ENCODE peak calls at places on chromosomes 1 and 21, in seven cellular contexts. One of them, this sample, is unnamed. For H3K9me3, the result is how much of the 10 kb centered on the place peaks cover.

GRCh38 chr1:98939471-98939870 is 65.2 kb downstream of the PLPPR5 start:
- DNase-seq in body of pancreas: no peak
- DNase-seq in transverse colon: no peak
- DNase-seq in stomach: no peak
- DNase-seq in ovary: no peak
- DNase-seq in tibial nerve: no peak
- DNase-seq in prostate gland: no peak
- DNase-seq in this sample: no peak

GRCh38 chr1:110196917-110197782 is 13.0 kb upstream of the KCNC4 start:
- DNase-seq in body of pancreas: peak
- DNase-seq in transverse colon: no peak
- DNase-seq in stomach: peak
- DNase-seq in ovary: no peak
- DNase-seq in tibial nerve: no peak
- DNase-seq in prostate gland: no peak
- DNase-seq in this sample: no peak

GRCh38 chr1:227942021-227942715 is 5.6 kb downstream of the WNT9A start:
- DNase-seq in body of pancreas: no peak
- DNase-seq in transverse colon: no peak
- DNase-seq in stomach: peak
- DNase-seq in ovary: peak
- DNase-seq in tibial nerve: peak
- DNase-seq in prostate gland: no peak
- DNase-seq in this sample: no peak

GRCh38 chr1:222582099-222582774 is 7.5 kb downstream of the TAF1A start:
- DNase-seq in body of pancreas: no peak
- DNase-seq in transverse colon: no peak
- DNase-seq in stomach: no peak
- DNase-seq in ovary: no peak
- DNase-seq in tibial nerve: no peak
- DNase-seq in prostate gland: no peak
- DNase-seq in this sample: no peak

GRCh38 chr21:41251961-41252642 is 64.5 kb upstream of the FAM3B start:
- DNase-seq in body of pancreas: no peak
- DNase-seq in transverse colon: no peak
- DNase-seq in stomach: no peak
- DNase-seq in ovary: no peak
- DNase-seq in tibial nerve: no peak
- DNase-seq in prostate gland: no peak
- DNase-seq in this sample: no peak

GRCh38 chr1:191152776-191153175 is 675.1 kb upstream of the BRINP3 start:
- DNase-seq in body of pancreas: no peak
- DNase-seq in transverse colon: no peak
- DNase-seq in stomach: no peak
- DNase-seq in ovary: no peak
- DNase-seq in tibial nerve: no peak
- DNase-seq in prostate gland: no peak
- DNase-seq in this sample: no peak

GRCh38 chr1:11504599-11504998 is 25.6 kb downstream of the DISP3 start:
- DNase-seq in body of pancreas: no peak
- DNase-seq in transverse colon: no peak
- DNase-seq in stomach: no peak
- DNase-seq in ovary: no peak
- DNase-seq in tibial nerve: no peak
- DNase-seq in prostate gland: no peak
- DNase-seq in this sample: no peak

GRCh38 chr1:183218039-183218618 is 32.1 kb downstream of the LAMC2 start:
- DNase-seq in body of pancreas: no peak
- DNase-seq in transverse colon: no peak
- DNase-seq in stomach: no peak
- DNase-seq in ovary: no peak
- DNase-seq in tibial nerve: no peak
- DNase-seq in prostate gland: no peak
- DNase-seq in this sample: no peak

GRCh38 chr1:199041173-199041914 is 402.5 kb downstream of the PTPRC start:
- DNase-seq in body of pancreas: no peak
- DNase-seq in transverse colon: no peak
- DNase-seq in stomach: no peak
- DNase-seq in ovary: no peak
- DNase-seq in tibial nerve: no peak
- DNase-seq in prostate gland: no peak
- DNase-seq in this sample: no peak

GRCh38 chr1:58922302-58923089 is 138.6 kb upstream of the JUN start:
- DNase-seq in body of pancreas: peak
- DNase-seq in transverse colon: peak
- DNase-seq in stomach: peak
- DNase-seq in ovary: peak
- DNase-seq in tibial nerve: peak
- DNase-seq in prostate gland: peak
- DNase-seq in this sample: no peak

GRCh38 chr1:198809247-198809646 is 170.4 kb downstream of the PTPRC start:
- DNase-seq in body of pancreas: no peak
- DNase-seq in transverse colon: no peak
- DNase-seq in stomach: no peak
- DNase-seq in ovary: no peak
- DNase-seq in tibial nerve: no peak
- DNase-seq in prostate gland: no peak
- DNase-seq in this sample: no peak

GRCh38 chr1:27752372-27752771 is 20.6 kb upstream of the STX12 start:
- DNase-seq in body of pancreas: no peak
- DNase-seq in transverse colon: no peak
- DNase-seq in stomach: no peak
- DNase-seq in ovary: no peak
- DNase-seq in tibial nerve: no peak
- DNase-seq in prostate gland: no peak
- DNase-seq in this sample: no peak

GRCh38 chr1:54380285-54380882 is 25.8 kb downstream of the SSBP3 start:
- DNase-seq in body of pancreas: no peak
- DNase-seq in transverse colon: no peak
- DNase-seq in stomach: no peak
- DNase-seq in ovary: no peak
- DNase-seq in tibial nerve: no peak
- DNase-seq in prostate gland: no peak
- DNase-seq in this sample: no peak

DNA sequence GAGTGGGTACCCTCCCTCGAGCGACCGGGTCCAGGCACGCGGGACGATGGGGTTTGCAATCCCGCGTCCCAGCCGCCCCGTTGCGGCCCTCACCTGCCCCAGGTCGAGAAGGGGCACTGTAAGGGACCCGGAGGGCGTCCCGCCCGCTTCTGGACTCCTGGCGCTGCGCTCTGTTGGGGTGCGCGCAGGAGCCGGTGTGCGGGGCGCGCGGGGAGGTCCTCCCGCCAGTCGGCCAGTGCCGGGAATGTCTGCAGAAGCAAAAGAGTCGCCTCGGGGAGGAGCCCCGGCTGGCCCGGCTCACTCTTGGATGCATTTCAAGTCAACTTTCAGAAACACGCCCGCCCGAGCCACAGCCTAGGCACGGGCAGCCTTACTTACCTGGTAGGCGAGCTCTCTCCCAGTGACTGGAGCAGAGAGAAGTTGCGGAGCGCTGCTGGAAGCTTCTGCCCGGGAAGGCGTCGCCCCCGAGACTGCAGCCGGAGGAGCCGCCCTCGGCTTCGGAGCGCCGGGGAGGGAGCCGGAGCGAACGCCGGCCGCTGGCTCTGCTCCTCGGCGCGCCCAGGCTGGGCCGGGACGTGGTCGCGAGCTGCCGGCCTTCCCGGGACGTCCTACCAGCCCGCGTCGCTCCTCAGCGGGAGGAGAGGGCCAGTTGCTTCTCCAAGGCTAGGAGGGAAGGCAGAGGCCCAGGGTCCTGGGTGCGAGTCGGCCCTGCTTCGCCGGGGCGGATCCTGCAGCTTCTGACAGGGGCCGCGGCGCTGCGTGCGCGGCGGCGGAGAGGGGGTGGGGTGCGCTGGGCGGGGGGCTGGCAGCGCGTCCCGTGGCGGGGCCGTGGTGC is at the start of gene LMX1A:
- DNase-seq in body of pancreas: no peak
- DNase-seq in transverse colon: peak
- DNase-seq in stomach: no peak
- DNase-seq in ovary: no peak
- DNase-seq in tibial nerve: peak
- DNase-seq in prostate gland: peak
- DNase-seq in this sample: no peak
- H3K9me3 ChIP-seq in body of pancreas: under half
- H3K9me3 ChIP-seq in transverse colon: under half
- H3K9me3 ChIP-seq in stomach: under half
- H3K9me3 ChIP-seq in ovary: under half
- H3K9me3 ChIP-seq in tibial nerve: under half
- H3K9me3 ChIP-seq in prostate gland: under half
- H3K9me3 ChIP-seq in this sample: under half

DNA sequence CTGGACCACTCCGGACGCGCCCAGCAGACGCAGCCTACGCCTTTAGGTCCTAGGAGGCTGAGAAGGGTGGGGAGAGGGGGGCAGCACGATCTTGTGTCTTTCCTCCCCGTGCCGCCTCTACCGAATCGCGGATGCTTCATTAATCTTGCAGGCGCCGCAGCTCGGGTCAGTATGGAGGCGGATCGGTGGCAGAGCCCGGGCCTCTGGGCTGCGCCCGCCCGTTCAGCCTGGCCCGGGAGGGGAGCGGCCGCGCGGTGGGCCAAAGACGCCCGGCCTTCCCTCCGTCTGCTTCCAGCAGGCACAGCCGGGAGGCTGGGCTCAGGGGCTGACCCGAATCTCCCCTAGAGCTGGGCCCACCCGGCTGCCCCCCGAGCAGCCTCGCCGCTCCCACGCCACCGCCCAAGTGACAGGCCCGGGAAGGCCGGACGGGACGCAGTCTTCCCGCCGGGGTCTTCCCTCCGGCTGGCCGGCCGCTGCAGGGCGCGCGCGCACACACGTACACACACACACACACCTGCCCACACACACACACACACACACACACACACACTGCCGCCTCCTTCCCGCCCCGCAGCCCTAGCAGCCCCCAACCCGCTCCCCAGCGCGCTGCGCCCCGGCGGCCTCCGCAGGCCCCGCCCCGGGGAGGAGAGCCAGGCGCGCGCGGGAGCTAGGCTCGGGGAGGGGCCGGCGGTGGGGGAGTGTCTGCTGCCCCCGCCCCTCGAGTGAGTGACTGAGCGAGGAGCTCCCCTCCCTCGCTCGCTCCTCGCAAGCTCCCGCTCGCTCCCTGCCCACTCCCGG is at the start of gene C1orf21:
- DNase-seq in body of pancreas: peak
- DNase-seq in transverse colon: peak
- DNase-seq in stomach: peak
- DNase-seq in ovary: peak
- DNase-seq in tibial nerve: peak
- DNase-seq in prostate gland: peak
- DNase-seq in this sample: peak
- TF ChIP-seq POLR2A in body of pancreas: peak
- TF ChIP-seq POLR2A in transverse colon: peak
- TF ChIP-seq POLR2A in stomach: no peak
- TF ChIP-seq POLR2A in ovary: peak
- TF ChIP-seq POLR2A in tibial nerve: peak
- TF ChIP-seq POLR2A in prostate gland: peak
- TF ChIP-seq POLR2A in this sample: no peak

GRCh38 chr1:238129677-238130076 is 239.0 kb upstream of the ZP4 start:
- DNase-seq in body of pancreas: no peak
- DNase-seq in transverse colon: no peak
- DNase-seq in stomach: no peak
- DNase-seq in ovary: no peak
- DNase-seq in tibial nerve: no peak
- DNase-seq in prostate gland: no peak
- DNase-seq in this sample: no peak
- H3K9me3 ChIP-seq in body of pancreas: under half
- H3K9me3 ChIP-seq in transverse colon: under half
- H3K9me3 ChIP-seq in stomach: under half
- H3K9me3 ChIP-seq in ovary: under half
- H3K9me3 ChIP-seq in tibial nerve: under half
- H3K9me3 ChIP-seq in prostate gland: under half
- H3K9me3 ChIP-seq in this sample: under half

DNA sequence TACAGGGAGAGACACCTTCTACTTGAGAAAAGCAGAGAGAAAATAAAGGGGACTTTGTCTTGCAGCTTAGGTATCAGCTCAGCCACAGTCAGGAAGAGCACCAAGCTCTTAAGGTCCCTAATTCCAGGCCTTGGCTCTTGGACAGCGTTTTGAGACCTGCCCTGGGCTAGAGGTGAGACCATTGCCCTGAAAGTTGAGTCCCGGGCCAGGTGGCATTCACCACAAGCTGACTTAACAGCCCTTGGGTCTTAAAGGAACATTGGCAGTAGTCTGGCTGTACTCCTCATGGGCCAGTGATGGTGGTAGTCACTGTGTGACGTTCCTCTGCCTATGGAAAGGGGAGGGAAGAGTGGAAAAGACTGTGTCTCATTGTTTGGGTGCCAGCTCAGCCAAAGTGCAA is 11.7 kb upstream of the TNNI3K start:
- DNase-seq in body of pancreas: no peak
- DNase-seq in transverse colon: no peak
- DNase-seq in stomach: no peak
- DNase-seq in ovary: no peak
- DNase-seq in tibial nerve: no peak
- DNase-seq in prostate gland: no peak
- DNase-seq in this sample: no peak
- TF ChIP-seq POLR2A in body of pancreas: no peak
- TF ChIP-seq POLR2A in transverse colon: no peak
- TF ChIP-seq POLR2A in stomach: no peak
- TF ChIP-seq POLR2A in ovary: no peak
- TF ChIP-seq POLR2A in tibial nerve: no peak
- TF ChIP-seq POLR2A in prostate gland: no peak
- TF ChIP-seq POLR2A in this sample: no peak

DNA sequence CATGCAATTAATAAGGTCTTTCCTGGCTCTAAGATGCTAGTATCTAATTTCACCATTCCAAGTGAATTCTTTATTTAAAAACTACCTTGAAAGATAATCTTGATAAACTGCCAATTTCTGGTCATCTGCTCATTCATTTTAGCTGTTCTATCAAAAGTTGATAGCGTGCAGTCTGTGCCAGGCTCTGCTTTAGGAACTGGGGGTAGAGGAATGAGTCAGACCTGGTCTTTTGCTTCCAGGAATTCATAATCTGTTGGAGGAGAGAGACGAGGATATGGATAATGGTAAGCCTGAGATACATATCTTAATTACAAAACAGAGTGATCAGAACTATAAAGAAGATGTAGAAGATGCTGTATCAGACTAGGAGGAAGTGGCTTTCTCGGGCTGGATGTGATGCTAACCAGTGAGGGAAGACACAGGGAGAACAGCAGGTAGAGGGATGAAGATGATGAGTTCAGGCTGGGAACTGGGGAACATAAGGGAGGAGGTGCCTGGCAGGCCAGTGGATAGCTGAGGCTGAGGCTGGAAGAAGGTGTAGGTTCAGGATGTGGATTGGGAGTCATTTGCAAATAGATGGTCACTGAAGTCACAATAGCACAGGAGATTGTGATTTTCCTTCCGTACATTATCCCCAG is 12.3 kb upstream of the PHC2 start:
- DNase-seq in body of pancreas: no peak
- DNase-seq in transverse colon: no peak
- DNase-seq in stomach: no peak
- DNase-seq in ovary: no peak
- DNase-seq in tibial nerve: no peak
- DNase-seq in prostate gland: no peak
- DNase-seq in this sample: no peak
- H3K9me3 ChIP-seq in body of pancreas: under half
- H3K9me3 ChIP-seq in transverse colon: under half
- H3K9me3 ChIP-seq in stomach: under half
- H3K9me3 ChIP-seq in ovary: under half
- H3K9me3 ChIP-seq in tibial nerve: under half
- H3K9me3 ChIP-seq in prostate gland: under half
- H3K9me3 ChIP-seq in this sample: under half

This sample was measured in esophagus squamous epithelium.